ENCODE peak calls at places on chromosomes 13 and 19, in nine cellular contexts. I is Right ventricle myocardium inferior; N is T-helper 2 cell; P is Kasumi-1; G is effector memory CD8-positive, alpha-beta T cell; F is stimulated activated CD4-positive, alpha-beta T cell treated with anti-CD3 and anti-CD28 coated beads, Interleukin-1b, Interleukin-23, amount 100 ng/mL, for 24 hours; B is GOT3; J is heart right ventricle; X is HCEC 1CT. R is an unnamed sample.

GRCh38 chr19:48506138-48506733 is 5.4 kb downstream of the LMTK3 start:
- DNase-seq in J (no peak), X (peak; percentile 57), B (no peak), F (no peak), P (peak; percentile 72), N (peak; percentile 76), I (peak; percentile 4), G (peak; percentile 38), R (no peak)

GRCh38 chr19:6042776-6043726 is 65.1 kb upstream of the RANBP3 start:
- DNase-seq in N (no peak), G (no peak), I (no peak), P (no peak), X (no peak), B (no peak), J (no peak), F (no peak), R (no peak)

GRCh38 chr19:54650108-54650666 is 12.6 kb upstream of the LILRB4 start:
- DNase-seq in X (no peak), N (no peak), G (no peak), J (no peak), F (no peak), P (no peak), B (no peak), I (no peak), R (no peak)

GRCh38 chr13:37617162-37617561 is 18.6 kb upstream of the POSTN start:
- DNase-seq in P (no peak), I (no peak), J (no peak), G (no peak), B (no peak), F (no peak), X (peak; percentile 88), N (no peak), R (no peak)

GRCh38 chr19:48717059-48717395 is 2.5 kb downstream of the MAMSTR start:
- DNase-seq in F (no peak), I (no peak), X (no peak), G (no peak), P (no peak), J (no peak), B (no peak), N (no peak), R (no peak)

GRCh38 chr13:104074326-104074725 is 1008.1 kb upstream of the SLC10A2 start:
- DNase-seq in F (no peak), G (no peak), X (no peak), N (no peak), I (no peak), B (no peak), P (no peak), J (no peak), R (no peak)

GRCh38 chr19:51271015-51271600 is 20.2 kb downstream of the SIGLECL1 start:
- DNase-seq in P (no peak), I (no peak), X (no peak), N (no peak), B (no peak), J (no peak), G (no peak), F (no peak), R (no peak)

GRCh38 chr19:51503428-51503827 is 1.8 kb upstream of the SIGLEC12 start:
- DNase-seq in P (peak; percentile 95), J (no peak), B (no peak), F (no peak), G (no peak), X (no peak), I (no peak), N (no peak), R (no peak)

GRCh38 chr13:101554420-101555125 is 102.1 kb downstream of the ITGBL1 start:
- DNase-seq in N (no peak), F (no peak), P (no peak), I (no peak), G (no peak), X (no peak), B (no peak), J (no peak), R (no peak)

GRCh38 chr19:29217591-29217990 is 4.6 kb upstream of the UQCRFS1 start:
- DNase-seq in B (no peak), F (no peak), X (no peak), G (no peak), P (no peak), N (no peak), J (no peak), I (no peak), R (no peak)

GRCh38 chr19:1467512-1468273 is 11.3 kb downstream of the C19orf25 start:
- DNase-seq in B (no peak), I (peak; percentile 61), G (no peak), J (peak; percentile 14), P (no peak), F (no peak), X (no peak), N (no peak), R (no peak)

GRCh38 chr13:103277959-103278673 is 211.9 kb upstream of the SLC10A2 start:
- DNase-seq in J (no peak), I (no peak), P (no peak), X (no peak), G (no peak), N (no peak), F (no peak), B (no peak), R (no peak)

GRCh38 chr13:66665991-66666390 is 564.1 kb downstream of the PCDH9 start:
- DNase-seq in P (no peak), I (no peak), G (no peak), J (no peak), N (no peak), X (peak; percentile 64), B (peak; percentile 28), F (no peak), R (no peak)

GRCh38 chr13:53821632-53822031 is 793.0 kb downstream of the OLFM4 start:
- DNase-seq in N (no peak), X (no peak), I (peak; percentile 28), P (no peak), J (no peak), F (no peak), B (no peak), G (no peak), R (no peak)

GRCh38 chr13:95948646-95949045 is 104.6 kb downstream of the UGGT2 start:
- DNase-seq in N (no peak), P (no peak), J (no peak), F (no peak), I (no peak), G (no peak), X (peak; percentile 39), B (no peak), R (no peak)

GRCh38 chr19:11853358-11853757 is 4.8 kb downstream of the ZNF439 start:
- DNase-seq in F (no peak), G (no peak), N (no peak), J (no peak), P (no peak), B (no peak), X (no peak), I (no peak), R (no peak)

GRCh38 chr13:41587490-41587889 is 130.1 kb downstream of the RGCC start:
- DNase-seq in J (no peak), P (no peak), B (no peak), N (peak; percentile 9), G (no peak), I (peak; percentile 62), F (no peak), X (no peak), R (no peak)

GRCh38 chr19:35248310-35249145 is at the start of gene LSR:
- DNase-seq in P (no peak), F (no peak), I (peak; percentile 67), N (peak; percentile 56), J (no peak), G (peak; percentile 65), X (no peak), B (no peak), R (peak; percentile 65)

GRCh38 chr19:45607071-45608029 is 5.3 kb upstream of the GPR4 start:
- DNase-seq in X (peak; percentile 39), F (no peak), N (peak; percentile 26), P (peak; percentile 22), B (no peak), J (peak; percentile 81), I (peak; percentile 82), G (peak; percentile 38), R (peak; percentile 9)

GRCh38 chr13:103145476-103145875 is 79.3 kb upstream of the SLC10A2 start:
- DNase-seq in P (no peak), N (no peak), B (no peak), J (no peak), G (no peak), I (no peak), X (no peak), F (no peak), R (no peak)

GRCh38 chr13:98214008-98214643 is 37.1 kb upstream of the RNF113B start:
- DNase-seq in B (no peak), J (peak; percentile 23), N (no peak), P (no peak), X (peak; percentile 74), I (no peak), G (no peak), F (no peak), R (no peak)

GRCh38 chr13:60755380-60756163 is 358.6 kb downstream of the TDRD3 start:
- DNase-seq in I (no peak), F (no peak), X (no peak), G (no peak), P (no peak), J (no peak), N (no peak), B (no peak), R (no peak)

GRCh38 chr13:87536899-87537298 is 134.3 kb upstream of the SLITRK5 start:
- DNase-seq in X (no peak), J (no peak), F (no peak), I (no peak), G (no peak), P (no peak), B (no peak), N (no peak), R (no peak)

GRCh38 chr19:1566392-1567115 is 1.6 kb downstream of the MEX3D start:
- DNase-seq in X (peak; percentile 74), N (no peak), G (no peak), F (no peak), P (no peak), J (peak; percentile 54), B (peak; percentile 16), I (no peak), R (no peak)

GRCh38 chr19:35261356-35262100 is 7.2 kb upstream of the USF2 start:
- DNase-seq in B (no peak), N (no peak), I (no peak), P (no peak), G (no peak), X (no peak), J (no peak), F (no peak), R (no peak)

GRCh38 chr13:107130516-107130915 is 562.6 kb upstream of the ARGLU1 start:
- DNase-seq in X (no peak), N (no peak), F (no peak), B (no peak), P (no peak), I (no peak), G (no peak), J (no peak), R (no peak)

GRCh38 chr13:95641291-95641811 is 3.2 kb downstream of the DZIP1 start:
- DNase-seq in N (no peak), J (peak; percentile 13), P (no peak), B (no peak), F (no peak), X (no peak), G (no peak), I (no peak), R (no peak)

GRCh38 chr19:4278926-4279529 is at the start of gene SHD:
- DNase-seq in J (no peak), I (peak; percentile 0), G (no peak), B (no peak), F (no peak), X (no peak), N (no peak), P (no peak), R (no peak)

GRCh38 chr13:93769126-93769525 is 542.5 kb downstream of the GPC6 start:
- DNase-seq in B (no peak), I (no peak), N (no peak), G (no peak), X (no peak), F (no peak), P (no peak), J (no peak), R (no peak)

GRCh38 chr19:37979547-37980082 is 72.6 kb downstream of the SIPA1L3 start:
- DNase-seq in J (no peak), P (no peak), G (no peak), F (no peak), N (no peak), I (no peak), X (no peak), B (no peak), R (no peak)

GRCh38 chr13:42272115-42272756 is at the start of gene AKAP11:
- DNase-seq in P (peak; percentile 52), X (peak; percentile 36), J (peak; percentile 57), B (no peak), I (peak; percentile 79), N (peak; percentile 67), F (peak; percentile 22), G (peak; percentile 41), R (peak; percentile 30)